ENCODE peak calls at places on chromosome 17, in ten cellular contexts. M is stimulated activated CD8-positive, alpha-beta memory T cell treated with anti-CD3 and anti-CD28 coated beads, Interleukin-4, amount 100 ng/mL, for 1 hour; U is type B pancreatic cell; K is ELR; Z is Karpas-422; V is EL; W is naive B cell; A is thoracic aorta; R is fibroblast of lung; S is neural progenitor cell. E is an unnamed sample.

GRCh38 chr17:18925187-18925586 is 26.8 kb upstream of the SLC5A10 start:
- DNase-seq in M (no peak), U (no peak), K (no peak), Z (no peak), V (no peak), W (no peak), A (no peak), R (no peak), S (no peak), E (no peak)

GRCh38 chr17:79702071-79702470 is 28.7 kb upstream of the ENPP7 start:
- DNase-seq in M (no peak), U (no peak), K (no peak), Z (no peak), V (no peak), W (no peak), A (no peak), R (no peak), S (peak), E (no peak)

GRCh38 chr17:30226878-30227277 is 8.6 kb downstream of the SLC6A4 start:
- DNase-seq in M (no peak), U (no peak), K (peak), Z (no peak), V (peak), W (no peak), A (no peak), R (no peak), S (no peak), E (no peak)

GRCh38 chr17:74715144-74715543 is 2.4 kb upstream of the CD300LF start:
- DNase-seq in M (no peak), U (no peak), K (no peak), Z (no peak), V (no peak), W (no peak), A (no peak), R (peak), S (no peak), E (no peak)

GRCh38 chr17:4560837-4561241 is 462 bp upstream of the GGT6 start:
- DNase-seq in M (no peak), U (no peak), K (no peak), Z (no peak), V (no peak), W (no peak), A (no peak), R (no peak), S (peak), E (no peak)

GRCh38 chr17:41539979-41540701 is 12.0 kb upstream of the KRT19 start:
- DNase-seq in M (no peak), U (no peak), K (no peak), Z (no peak), V (no peak), W (no peak), A (no peak), R (no peak), S (no peak), E (no peak)

GRCh38 chr17:50303051-50303450 is 28.8 kb downstream of the TMEM92 start:
- DNase-seq in M (no peak), U (no peak), K (no peak), Z (no peak), V (no peak), W (no peak), A (no peak), R (no peak), S (peak), E (no peak)

GRCh38 chr17:8073627-8074485 is 13.7 kb downstream of the ALOX12B start:
- DNase-seq in M (peak), U (peak), K (peak), Z (peak), V (peak), W (peak), A (no peak), R (peak), S (peak), E (no peak)

GRCh38 chr17:57597531-57598453 is 147.3 kb downstream of the CCDC182 start:
- DNase-seq in M (no peak), U (no peak), K (peak), Z (peak), V (peak), W (no peak), A (no peak), R (peak), S (peak), E (peak)

GRCh38 chr17:46002311-46002972 is 3.4 kb downstream of the STH start:
- DNase-seq in M (peak), U (peak), K (peak), Z (peak), V (peak), W (peak), A (no peak), R (peak), S (peak), E (peak)

GRCh38 chr17:50166518-50167181 is 845 bp downstream of the SGCA start:
- DNase-seq in M (no peak), U (no peak), K (no peak), Z (no peak), V (no peak), W (no peak), A (no peak), R (no peak), S (no peak), E (no peak)

E was measured in putamen.